ENCODE peak calls at places on chromosomes 11 and 22, in eight cellular contexts. U is AG04450; Y is activated CD4-positive, CD25-positive, alpha-beta regulatory T cell; Z is NCI-H510A treated with DMSO at 0.1 percent for 48 hours; H is HT1080; N is IMR-90; F is RPMI8226; C is NCI-H2171 treated with DMSO at 0.1 percent for 48 hours. V is an unnamed sample.

GRCh38 chr22:44107341-44107740 is 73.4 kb upstream of the PARVG start:
- DNase-seq in U (no peak), Y (no peak), Z (no peak), H (no peak), N (no peak), F (no peak), C (no peak), V (no peak)

GRCh38 chr11:108902027-108902469 is 237.2 kb downstream of the DDX10 start:
- DNase-seq in U (no peak), Y (no peak), Z (no peak), H (no peak), N (no peak), F (no peak), C (no peak), V (no peak)

GRCh38 chr11:129950319-129951034 is 52.2 kb downstream of the PRDM10 start:
- DNase-seq in U (peak; percentile 6), Y (no peak), Z (no peak), H (peak; percentile 27), N (peak; percentile 65), F (peak; percentile 89), C (peak; percentile 9), V (no peak)

GRCh38 chr11:95262994-95263764 is 32.2 kb upstream of the SESN3 start:
- DNase-seq in U (no peak), Y (no peak), Z (no peak), H (no peak), N (no peak), F (no peak), C (no peak), V (no peak)

GRCh38 chr11:124865902-124866851 is 945 bp downstream of the ROBO3 start:
- DNase-seq in U (no peak), Y (no peak), Z (no peak), H (no peak), N (peak; percentile 15), F (peak; percentile 37), C (peak; percentile 18), V (peak; percentile 82)

GRCh38 chr22:18057568-18058209 is 20.1 kb upstream of the PEX26 start:
- DNase-seq in U (peak; percentile 95), Y (no peak), Z (no peak), H (peak; percentile 90), N (peak; percentile 100), F (no peak), C (no peak), V (no peak)

GRCh38 chr11:71236836-71237475 is 15.4 kb downstream of the SHANK2 start:
- DNase-seq in U (no peak), Y (no peak), Z (no peak), H (no peak), N (no peak), F (no peak), C (no peak), V (no peak)

GRCh38 chr11:8685820-8686219 is 3.2 kb downstream of the RPL27A start:
- DNase-seq in U (no peak), Y (no peak), Z (no peak), H (no peak), N (no peak), F (no peak), C (no peak), V (no peak)

GRCh38 chr11:57514538-57515331 is 767 bp downstream of the SLC43A1 start:
- DNase-seq in U (no peak), Y (peak; percentile 42), Z (peak; percentile 41), H (peak; percentile 40), N (peak; percentile 24), F (peak; percentile 66), C (peak; percentile 57), V (peak; percentile 93)

GRCh38 chr11:44766972-44767278 is 40.2 kb downstream of the TSPAN18 start:
- DNase-seq in U (no peak), Y (no peak), Z (no peak), H (no peak), N (peak; percentile 34), F (no peak), C (no peak), V (no peak)

GRCh38 chr11:96324912-96325311 is 18.1 kb downstream of the MAML2 start:
- DNase-seq in U (no peak), Y (no peak), Z (no peak), H (peak; percentile 74), N (peak; percentile 83), F (no peak), C (no peak), V (no peak)

GRCh38 chr22:49907807-49908206 is 10.4 kb downstream of the ALG12 start:
- DNase-seq in U (no peak), Y (no peak), Z (no peak), H (no peak), N (no peak), F (no peak), C (no peak), V (no peak)

GRCh38 chr11:62120466-62120865 is 3.3 kb upstream of the INCENP start:
- DNase-seq in U (no peak), Y (no peak), Z (no peak), H (no peak), N (no peak), F (no peak), C (no peak), V (no peak)

GRCh38 chr11:35786918-35787557 is 124.5 kb downstream of the TRIM44 start:
- DNase-seq in U (peak; percentile 18), Y (no peak), Z (no peak), H (no peak), N (peak; percentile 73), F (no peak), C (no peak), V (no peak)

GRCh38 chr11:132072880-132073213 is 702.4 kb downstream of the NTM start:
- DNase-seq in U (no peak), Y (no peak), Z (no peak), H (no peak), N (peak; percentile 73), F (no peak), C (no peak), V (no peak)

GRCh38 chr11:46832511-46833214 is 13.4 kb downstream of the CKAP5 start:
- DNase-seq in U (no peak), Y (no peak), Z (no peak), H (no peak), N (no peak), F (no peak), C (no peak), V (no peak)

GRCh38 chr11:23124996-23125395 is 264.7 kb upstream of the CCDC179 start:
- DNase-seq in U (no peak), Y (no peak), Z (no peak), H (no peak), N (no peak), F (no peak), C (no peak), V (no peak)

GRCh38 chr22:30028731-30029130 is 51.5 kb upstream of the HORMAD2 start:
- DNase-seq in U (no peak), Y (no peak), Z (no peak), H (no peak), N (no peak), F (no peak), C (no peak), V (no peak)